ENCODE peak calls at places on chromosomes 2 and 18, in four cellular contexts. Z, Y, L and A are unnamed samples. For H3K27me3, the result is how much of the 10 kb centered on the place peaks cover.

GRCh38 chr2:141055526-141055925 is 1075.3 kb downstream of the LRP1B start:
- DNase-seq in Z (no peak), L (no peak), Y (no peak), A (no peak)

GRCh38 chr2:191150451-191151314 is at the start of gene STAT4:
- DNase-seq in Y (no peak), Z (no peak), L (peak), A (no peak)

GRCh38 chr18:55779711-55780590 is 192.0 kb upstream of the TCF4 start:
- DNase-seq in L (no peak), Z (no peak), Y (peak), A (no peak)

GRCh38 chr2:33208400-33208799 is 261.6 kb downstream of the LTBP1 start:
- DNase-seq in L (no peak), Y (no peak), Z (no peak), A (no peak)

GRCh38 chr2:169910109-169910799 is 83.0 kb downstream of the UBR3 start:
- DNase-seq in Z (no peak), L (no peak), Y (peak), A (no peak)

GRCh38 chr2:85132834-85133637 is at the start of gene TCF7L1:
- DNase-seq in L (peak), Z (peak), Y (peak), A (peak)

GRCh38 chr2:53994735-53995538 is 24.1 kb upstream of the PSME4 start:
- DNase-seq in Y (no peak), L (no peak), Z (no peak), A (no peak)

GRCh38 chr2:207239222-207239674 is 73.5 kb upstream of the KLF7 start:
- DNase-seq in Z (no peak), L (no peak), Y (peak), A (no peak)

GRCh38 chr2:145096582-145096981 is 576.7 kb upstream of the ZEB2 start:
- DNase-seq in L (no peak), Y (peak), Z (no peak), A (no peak)

GRCh38 chr2:193549661-193550060 is 1354.9 kb upstream of the TMEFF2 start:
- DNase-seq in Z (no peak), Y (no peak), L (no peak), A (no peak)

GRCh38 chr2:100995309-100996075 is 6.6 kb upstream of the RPL31 start:
- DNase-seq in Y (no peak), Z (no peak), L (no peak), A (no peak)

GRCh38 chr18:48136051-48136543 is 205.6 kb upstream of the SMAD2 start:
- DNase-seq in Z (no peak), Y (no peak), L (no peak), A (no peak)

GRCh38 chr2:45009928-45010705 is 865 bp upstream of the SIX2 start:
- DNase-seq in Y (no peak), L (no peak), Z (no peak), A (no peak)

GRCh38 chr2:80147690-80148089 is 156.9 kb downstream of the LRRTM1 start:
- DNase-seq in L (no peak), Y (no peak), Z (no peak), A (no peak)

GRCh38 chr2:19575618-19576017 is 217.2 kb upstream of the OSR1 start:
- DNase-seq in L (no peak), Z (no peak), Y (no peak), A (no peak)

GRCh38 chr2:206616141-206616540 is 26.1 kb upstream of the FAM237A start:
- DNase-seq in Z (no peak), Y (no peak), L (no peak), A (no peak)

GRCh38 chr2:241218131-241219029 is 29.9 kb downstream of the ANO7 start:
- DNase-seq in Z (peak), Y (peak), L (no peak), A (no peak)

GRCh38 chr2:133574186-133574585 is 5.9 kb upstream of the NCKAP5 start:
- DNase-seq in Z (no peak), L (no peak), Y (no peak), A (no peak)

GRCh38 chr2:174376967-174377366 is 18.6 kb upstream of the SCRN3 start:
- DNase-seq in Z (no peak), Y (peak), L (no peak), A (no peak)

GRCh38 chr2:107595749-107596148 is 230.9 kb upstream of the RGPD4 start:
- DNase-seq in Z (no peak), Y (no peak), L (no peak), A (no peak)

GRCh38 chr2:196096982-196097745 is 28.5 kb upstream of the DNAH7 start:
- DNase-seq in L (no peak), Y (no peak), Z (no peak), A (no peak)

GRCh38 chr2:74152954-74153353 is 5.2 kb upstream of the BOLA3 start:
- DNase-seq in L (no peak), Z (no peak), Y (no peak), A (no peak)

GRCh38 chr2:70560040-70560439 is 6.4 kb upstream of the TGFA start:
- DNase-seq in Z (no peak), L (no peak), Y (no peak), A (no peak)

GRCh38 chr18:62991959-62992358 is 276.6 kb downstream of the PHLPP1 start:
- DNase-seq in Z (no peak), Y (peak), L (no peak), A (no peak)

GRCh38 chr2:134379293-134379692 is 125.4 kb downstream of the MGAT5 start:
- DNase-seq in Z (no peak), Y (no peak), L (no peak), A (no peak)

GRCh38 chr2:44941551-44942234 is at the start of gene SIX3:
- DNase-seq in Y (no peak), Z (no peak), L (peak), A (no peak)

GRCh38 chr18:54532222-54532621 is 58.8 kb upstream of the DYNAP start:
- DNase-seq in Z (no peak), L (no peak), Y (no peak), A (no peak)

GRCh38 chr18:79933765-79934164 is 17.7 kb downstream of the SLC66A2 start:
- DNase-seq in Z (peak), Y (no peak), L (no peak), A (no peak)

GRCh38 chr2:221490506-221491060 is 81.5 kb downstream of the EPHA4 start:
- DNase-seq in Y (no peak), Z (no peak), L (no peak), A (no peak)

GRCh38 chr2:3927031-3927430 is 223.7 kb downstream of the DCDC2C start:
- DNase-seq in L (no peak), Y (no peak), Z (no peak), A (no peak)

GRCh38 chr2:69652206-69652605 is 8.7 kb upstream of the AAK1 start:
- DNase-seq in Z (no peak), Y (no peak), L (peak), A (no peak)

GRCh38 chr2:222548997-222549396 is 106.9 kb downstream of the FARSB start:
- DNase-seq in L (no peak), Z (no peak), Y (no peak), A (no peak)

GRCh38 chr18:73791081-73791480 is 356.6 kb downstream of the FBXO15 start:
- DNase-seq in L (no peak), Y (no peak), Z (no peak), A (no peak)

GRCh38 chr2:28546242-28546641 is 50.4 kb downstream of the PLB1 start:
- DNase-seq in L (no peak), Y (no peak), Z (no peak), A (no peak)

GRCh38 chr2:55901322-55901721 is 22.3 kb downstream of the EFEMP1 start:
- DNase-seq in L (no peak), Z (no peak), Y (peak), A (no peak)

GRCh38 chr2:110823165-110823564 is 90.8 kb downstream of the ACOXL start:
- DNase-seq in Z (no peak), L (no peak), Y (no peak), A (no peak)

GRCh38 chr2:110829413-110830146 is 97.2 kb downstream of the ACOXL start:
- DNase-seq in Z (no peak), Y (no peak), L (no peak), A (no peak)

GRCh38 chr2:110832740-110833139 is 100.4 kb downstream of the ACOXL start:
- DNase-seq in Z (no peak), Y (no peak), L (no peak), A (no peak)

GRCh38 chr2:110828330-110828729 is 96.0 kb downstream of the ACOXL start:
- DNase-seq in Z (no peak), L (no peak), Y (no peak), A (peak)

GRCh38 chr2:110827518-110827917 is 95.1 kb downstream of the ACOXL start:
- DNase-seq in Z (no peak), Y (no peak), L (no peak), A (no peak)
- H3K27me3 ChIP-seq in Z (under half), Y (under half), L (under half), A (under half)

DNA sequence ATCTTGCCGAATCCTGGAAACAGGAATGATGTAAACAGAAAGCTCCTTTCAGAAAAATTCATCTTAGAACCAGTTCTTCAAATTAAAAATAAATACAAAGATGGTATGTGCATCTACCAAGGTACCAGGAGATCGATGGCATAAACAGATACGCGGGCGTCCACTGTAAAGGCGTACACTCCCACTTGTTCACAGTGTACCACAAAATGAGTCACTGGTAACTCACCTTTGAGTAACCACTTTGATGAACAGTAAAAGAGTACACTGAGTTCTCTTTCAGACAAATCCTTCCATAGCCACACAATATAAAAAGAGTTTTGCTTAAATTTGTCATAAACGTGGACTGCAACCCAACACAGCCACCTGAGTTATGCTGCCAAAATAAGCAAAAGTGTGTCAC is 128.3 kb downstream of the DNER start:
- DNase-seq in Z (no peak), Y (no peak), L (peak), A (peak)
- TF ChIP-seq TCF7L2 in Z (no peak), Y (no peak), L (no peak), A (no peak)

GRCh38 chr2:121627525-121628050 is 21.7 kb downstream of the CLASP1 start:
- DNase-seq in L (no peak), Z (no peak), Y (peak), A (no peak)
- H3K27me3 ChIP-seq in L (under half), Z (under half), Y (under half), A (under half)

DNA sequence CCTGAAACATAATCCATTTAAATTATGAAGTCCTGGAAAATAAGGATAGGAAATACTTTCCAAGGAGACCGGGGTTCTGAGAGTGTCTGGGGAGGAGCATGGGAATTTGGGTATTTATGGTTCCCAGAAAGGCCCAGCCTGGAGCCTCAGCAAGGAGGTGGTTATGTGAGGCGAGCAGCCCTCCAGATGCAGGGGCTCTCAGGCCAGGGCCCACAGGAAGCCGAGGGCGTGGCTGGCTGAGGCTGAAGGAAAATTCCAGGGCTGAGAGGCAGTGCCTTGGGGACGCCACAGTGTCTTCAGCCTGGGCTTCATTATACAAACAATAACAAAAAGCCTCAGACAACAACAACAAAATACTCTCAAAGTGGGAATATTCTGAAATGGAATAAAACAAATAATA is 86.9 kb upstream of the SERPINE2 start:
- DNase-seq in Y (no peak), Z (no peak), L (no peak), A (no peak)
- TF ChIP-seq TCF7L2 in Y (no peak), Z (no peak), L (no peak), A (no peak)